ENCODE peak calls at places on chromosomes 13 and 19, in nine cellular contexts. One of them, this sample, is unnamed.
A peak's percentile ranks its signal among the peaks of the same experiment; 100 is the strongest.

GRCh38 chr19:44549507-44549906 is 20.0 kb upstream of the CEACAM20 start:
- DNase-seq in RWPE2: no peak
- DNase-seq in body of pancreas: no peak
- DNase-seq in GM23338: no peak
- DNase-seq in heart left ventricle: no peak
- DNase-seq in A549: no peak
- DNase-seq in tibial artery: no peak
- DNase-seq in neural progenitor cell: no peak
- DNase-seq in prostate gland: no peak
- DNase-seq in this sample: no peak

GRCh38 chr13:59790626-59791025 is 373.1 kb downstream of the DIAPH3 start:
- DNase-seq in A549: no peak
- DNase-seq in RWPE2: no peak
- DNase-seq in GM23338: no peak
- DNase-seq in tibial artery: no peak
- DNase-seq in body of pancreas: no peak
- DNase-seq in prostate gland: no peak
- DNase-seq in heart left ventricle: no peak
- DNase-seq in neural progenitor cell: no peak
- DNase-seq in this sample: no peak

GRCh38 chr19:55242517-55242916 is 14.0 kb upstream of the TMEM86B start:
- DNase-seq in RWPE2: no peak
- DNase-seq in heart left ventricle: no peak
- DNase-seq in neural progenitor cell: no peak
- DNase-seq in A549: no peak
- DNase-seq in prostate gland: no peak
- DNase-seq in GM23338: no peak
- DNase-seq in body of pancreas: no peak
- DNase-seq in tibial artery: no peak
- DNase-seq in this sample: no peak

GRCh38 chr19:55581145-55581827 is 638 bp upstream of the ZNF579 start:
- DNase-seq in A549: peak; percentile 60
- DNase-seq in neural progenitor cell: peak; percentile 49
- DNase-seq in tibial artery: no peak
- DNase-seq in heart left ventricle: no peak
- DNase-seq in GM23338: peak; percentile 77
- DNase-seq in prostate gland: no peak
- DNase-seq in RWPE2: no peak
- DNase-seq in body of pancreas: no peak
- DNase-seq in this sample: no peak

GRCh38 chr13:27783111-27783510 is 9.2 kb upstream of the GSX1 start:
- DNase-seq in A549: peak; percentile 9
- DNase-seq in tibial artery: no peak
- DNase-seq in RWPE2: no peak
- DNase-seq in neural progenitor cell: peak; percentile 52
- DNase-seq in body of pancreas: peak; percentile 8
- DNase-seq in GM23338: peak; percentile 70
- DNase-seq in heart left ventricle: no peak
- DNase-seq in prostate gland: no peak
- DNase-seq in this sample: no peak

GRCh38 chr19:44846455-44847143 is 502 bp downstream of the NECTIN2 start:
- DNase-seq in neural progenitor cell: peak; percentile 95
- DNase-seq in body of pancreas: no peak
- DNase-seq in prostate gland: peak; percentile 35
- DNase-seq in RWPE2: no peak
- DNase-seq in A549: no peak
- DNase-seq in tibial artery: no peak
- DNase-seq in GM23338: peak; percentile 98
- DNase-seq in heart left ventricle: peak; percentile 44
- DNase-seq in this sample: no peak

GRCh38 chr13:27794921-27795717 is 2.8 kb downstream of the GSX1 start:
- DNase-seq in heart left ventricle: no peak
- DNase-seq in RWPE2: no peak
- DNase-seq in body of pancreas: no peak
- DNase-seq in GM23338: peak; percentile 78
- DNase-seq in A549: no peak
- DNase-seq in prostate gland: no peak
- DNase-seq in tibial artery: no peak
- DNase-seq in neural progenitor cell: peak; percentile 57
- DNase-seq in this sample: no peak

GRCh38 chr19:18785179-18786124 is 5.7 kb downstream of the COMP start:
- DNase-seq in body of pancreas: peak; percentile 81
- DNase-seq in tibial artery: peak; percentile 83
- DNase-seq in A549: peak; percentile 74
- DNase-seq in GM23338: peak; percentile 95
- DNase-seq in neural progenitor cell: peak; percentile 94
- DNase-seq in RWPE2: no peak
- DNase-seq in heart left ventricle: peak; percentile 57
- DNase-seq in prostate gland: peak; percentile 40
- DNase-seq in this sample: peak; percentile 84

GRCh38 chr13:27533155-27533643 is 82.8 kb upstream of the MTIF3 start:
- DNase-seq in tibial artery: peak; percentile 71
- DNase-seq in A549: peak; percentile 76
- DNase-seq in neural progenitor cell: peak; percentile 94
- DNase-seq in RWPE2: no peak
- DNase-seq in GM23338: peak; percentile 89
- DNase-seq in body of pancreas: peak; percentile 90
- DNase-seq in heart left ventricle: peak; percentile 79
- DNase-seq in prostate gland: peak; percentile 78
- DNase-seq in this sample: peak; percentile 87

GRCh38 chr13:73945371-73945770 is 188.8 kb downstream of the KLF12 start:
- DNase-seq in GM23338: no peak
- DNase-seq in prostate gland: no peak
- DNase-seq in tibial artery: no peak
- DNase-seq in heart left ventricle: no peak
- DNase-seq in body of pancreas: no peak
- DNase-seq in A549: no peak
- DNase-seq in RWPE2: no peak
- DNase-seq in neural progenitor cell: no peak
- DNase-seq in this sample: no peak

DNA sequence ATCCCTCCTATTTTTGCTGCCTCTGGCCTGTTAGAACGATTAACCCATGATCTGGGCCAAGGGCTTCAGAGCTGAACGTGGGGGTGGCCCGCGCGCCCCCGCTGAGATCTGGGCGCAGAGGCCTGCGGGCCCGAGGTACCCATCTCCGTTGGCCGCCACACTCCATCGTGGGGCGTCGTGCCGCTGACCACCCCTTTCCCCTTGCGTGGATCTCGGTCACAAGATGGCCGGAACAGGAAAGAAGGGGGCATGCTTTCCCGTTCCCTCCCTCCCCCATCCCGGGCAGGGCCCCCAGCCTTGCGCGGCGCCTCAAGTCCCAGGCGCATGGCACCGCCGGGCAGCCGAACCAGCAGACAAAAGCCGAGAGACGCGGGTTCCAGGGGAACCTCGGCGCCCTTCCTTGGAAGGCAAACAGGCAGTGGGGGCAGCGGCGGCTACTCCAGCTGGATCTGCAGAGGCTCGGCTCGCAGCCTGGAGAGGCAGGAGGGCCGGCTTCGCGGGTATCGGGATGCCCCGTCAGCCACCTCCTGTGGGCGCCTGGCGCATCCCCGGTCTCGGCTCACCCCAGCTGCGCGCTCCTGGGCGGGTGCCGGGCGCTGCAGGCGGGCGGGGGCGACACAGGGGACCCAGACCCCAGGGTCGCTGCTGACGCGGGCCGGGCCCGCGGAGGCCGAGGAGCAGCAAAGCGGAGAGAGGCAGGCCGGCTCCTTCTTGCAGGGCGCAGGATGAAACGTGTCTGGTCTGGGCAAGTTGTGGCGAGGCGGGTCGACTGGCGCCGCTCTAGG is 500 bp downstream of the DZIP1 start:
- DNase-seq in tibial artery: peak; percentile 26
- DNase-seq in prostate gland: no peak
- DNase-seq in A549: peak; percentile 48
- DNase-seq in neural progenitor cell: peak; percentile 77
- DNase-seq in RWPE2: peak; percentile 71
- DNase-seq in GM23338: peak; percentile 69
- DNase-seq in heart left ventricle: peak; percentile 17
- DNase-seq in body of pancreas: no peak
- DNase-seq in this sample: no peak
- H3K4me3 ChIP-seq in tibial artery: peak overlapping the region; percentile 70
- H3K4me3 ChIP-seq in prostate gland: peak overlapping the region; percentile 41
- H3K4me3 ChIP-seq in A549: peak overlapping the region; percentile 93
- H3K4me3 ChIP-seq in neural progenitor cell: peak overlapping the region; percentile 59
- H3K4me3 ChIP-seq in RWPE2: peak overlapping the region; percentile 55
- H3K4me3 ChIP-seq in GM23338: peak overlapping the region; percentile 80
- H3K4me3 ChIP-seq in heart left ventricle: peak overlapping the region; percentile 60
- H3K4me3 ChIP-seq in body of pancreas: peak overlapping the region; percentile 18
- H3K4me3 ChIP-seq in this sample: peak overlapping the region; percentile 33

GRCh38 chr13:86932935-86933334 is 738.2 kb upstream of the SLITRK5 start:
- DNase-seq in GM23338: peak; percentile 69
- DNase-seq in A549: no peak
- DNase-seq in prostate gland: no peak
- DNase-seq in tibial artery: no peak
- DNase-seq in body of pancreas: no peak
- DNase-seq in heart left ventricle: no peak
- DNase-seq in neural progenitor cell: peak; percentile 56
- DNase-seq in RWPE2: no peak
- DNase-seq in this sample: no peak

DNA sequence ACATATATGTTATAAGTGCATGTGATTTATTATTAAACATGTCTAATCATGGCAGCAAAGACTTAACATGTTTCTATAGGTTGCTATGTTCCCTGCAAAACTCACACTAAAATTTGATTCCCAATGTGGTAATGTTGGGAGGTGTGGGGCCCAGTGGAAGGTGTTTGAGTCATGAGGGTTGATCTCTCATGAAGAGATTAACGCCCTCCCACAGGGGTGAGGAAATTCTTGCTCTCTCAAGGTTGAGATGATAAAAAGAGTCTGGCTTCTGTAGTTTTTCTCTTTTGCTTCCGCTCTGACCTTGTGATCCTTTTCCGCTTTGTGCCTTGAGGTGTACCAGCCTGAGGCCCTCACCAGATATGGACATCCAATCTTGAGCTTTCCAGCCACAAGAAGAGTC is 737.5 kb upstream of the SLITRK5 start:
- DNase-seq in neural progenitor cell: peak; percentile 26
- DNase-seq in heart left ventricle: no peak
- DNase-seq in tibial artery: no peak
- DNase-seq in prostate gland: no peak
- DNase-seq in RWPE2: no peak
- DNase-seq in body of pancreas: no peak
- DNase-seq in A549: no peak
- DNase-seq in GM23338: peak; percentile 11
- DNase-seq in this sample: no peak
- H3K27ac ChIP-seq in neural progenitor cell: no peak overlapping the region
- H3K27ac ChIP-seq in heart left ventricle: no peak overlapping the region
- H3K27ac ChIP-seq in tibial artery: no peak overlapping the region
- H3K27ac ChIP-seq in prostate gland: no peak overlapping the region
- H3K27ac ChIP-seq in RWPE2: no peak overlapping the region
- H3K27ac ChIP-seq in body of pancreas: no peak overlapping the region
- H3K27ac ChIP-seq in A549: no peak overlapping the region
- H3K27ac ChIP-seq in GM23338: peak overlapping the region; percentile 68
- H3K27ac ChIP-seq in this sample: no peak overlapping the region

GRCh38 chr19:37551123-37551993 is 43.2 kb downstream of the ZNF571 start:
- DNase-seq in body of pancreas: no peak
- DNase-seq in heart left ventricle: peak; percentile 67
- DNase-seq in GM23338: peak; percentile 58
- DNase-seq in prostate gland: no peak
- DNase-seq in neural progenitor cell: no peak
- DNase-seq in tibial artery: no peak
- DNase-seq in A549: no peak
- DNase-seq in RWPE2: no peak
- DNase-seq in this sample: no peak
- TF ChIP-seq CTCF in body of pancreas: no peak
- TF ChIP-seq CTCF in heart left ventricle: peak; percentile 45
- TF ChIP-seq CTCF in GM23338: peak; percentile 58
- TF ChIP-seq CTCF in prostate gland: no peak
- TF ChIP-seq CTCF in neural progenitor cell: no peak
- TF ChIP-seq CTCF in tibial artery: no peak
- TF ChIP-seq CTCF in A549: no peak
- TF ChIP-seq CTCF in RWPE2: no peak
- TF ChIP-seq CTCF in this sample: no peak

GRCh38 chr19:46298477-46299003 is 1.7 kb downstream of the HIF3A start:
- DNase-seq in GM23338: peak; percentile 45
- DNase-seq in body of pancreas: no peak
- DNase-seq in A549: no peak
- DNase-seq in heart left ventricle: no peak
- DNase-seq in tibial artery: no peak
- DNase-seq in neural progenitor cell: no peak
- DNase-seq in RWPE2: no peak
- DNase-seq in prostate gland: no peak
- DNase-seq in this sample: no peak

GRCh38 chr19:46299695-46300094 is 2.9 kb downstream of the HIF3A start:
- DNase-seq in body of pancreas: no peak
- DNase-seq in prostate gland: no peak
- DNase-seq in neural progenitor cell: no peak
- DNase-seq in A549: no peak
- DNase-seq in heart left ventricle: no peak
- DNase-seq in tibial artery: peak; percentile 50
- DNase-seq in GM23338: no peak
- DNase-seq in RWPE2: no peak
- DNase-seq in this sample: peak; percentile 29

GRCh38 chr19:46296722-46297431 is at the start of gene HIF3A:
- DNase-seq in A549: no peak
- DNase-seq in prostate gland: peak; percentile 54
- DNase-seq in RWPE2: no peak
- DNase-seq in GM23338: peak; percentile 99
- DNase-seq in body of pancreas: peak; percentile 63
- DNase-seq in tibial artery: peak; percentile 78
- DNase-seq in neural progenitor cell: peak; percentile 98
- DNase-seq in heart left ventricle: peak; percentile 48
- DNase-seq in this sample: peak; percentile 65

GRCh38 chr19:46299004-46299509 is 2.2 kb downstream of the HIF3A start:
- DNase-seq in RWPE2: peak; percentile 96
- DNase-seq in GM23338: no peak
- DNase-seq in A549: peak; percentile 90
- DNase-seq in neural progenitor cell: no peak
- DNase-seq in tibial artery: peak; percentile 96
- DNase-seq in prostate gland: peak; percentile 96
- DNase-seq in heart left ventricle: peak; percentile 96
- DNase-seq in body of pancreas: peak; percentile 95
- DNase-seq in this sample: peak; percentile 96

DNA sequence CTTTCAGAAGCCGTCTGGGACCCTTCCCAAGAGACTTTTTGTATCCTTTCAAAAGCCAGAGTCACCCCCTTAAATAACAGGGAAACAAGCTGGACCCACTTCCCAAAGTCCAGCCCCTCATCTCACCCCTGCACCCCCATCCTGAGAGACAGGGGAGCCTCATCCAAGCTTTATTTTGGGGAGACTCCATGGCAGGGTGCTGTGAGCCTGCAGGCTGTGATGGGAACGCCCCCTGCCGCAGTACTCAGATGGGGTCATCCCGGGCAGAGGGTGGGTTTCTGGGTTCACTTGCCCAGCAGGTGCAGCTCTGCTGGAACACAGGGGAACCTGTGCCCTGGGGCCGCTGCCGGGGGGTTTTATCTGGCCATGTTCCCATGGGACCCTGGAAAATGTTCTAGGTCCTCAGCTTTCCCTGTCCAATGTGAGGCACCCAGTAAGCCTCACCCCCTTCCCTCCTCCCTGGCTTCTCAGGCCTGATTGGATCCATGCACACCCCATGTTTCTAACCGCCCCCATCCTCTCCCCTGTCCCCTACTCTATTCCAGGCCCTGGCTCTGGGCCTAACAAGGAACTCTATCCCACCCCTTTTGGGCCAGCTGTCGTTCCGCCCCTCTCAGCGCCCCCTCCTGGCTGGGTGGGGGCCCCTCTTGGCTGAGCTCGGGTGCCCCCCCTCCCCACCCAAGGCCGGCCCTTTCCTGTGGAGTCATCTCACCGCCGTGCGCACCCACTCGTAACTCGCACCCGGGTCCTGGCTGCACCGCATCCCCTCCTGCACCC is 1.0 kb downstream of the HIF3A start:
- DNase-seq in heart left ventricle: peak; percentile 84
- DNase-seq in GM23338: no peak
- DNase-seq in prostate gland: peak; percentile 36
- DNase-seq in body of pancreas: peak; percentile 54
- DNase-seq in RWPE2: no peak
- DNase-seq in neural progenitor cell: peak; percentile 26
- DNase-seq in tibial artery: peak; percentile 91
- DNase-seq in A549: no peak
- DNase-seq in this sample: peak; percentile 71
- H3K4me3 ChIP-seq in heart left ventricle: peak overlapping the region; percentile 56
- H3K4me3 ChIP-seq in GM23338: peak overlapping the region; percentile 91
- H3K4me3 ChIP-seq in prostate gland: peak overlapping the region; percentile 25
- H3K4me3 ChIP-seq in body of pancreas: no peak overlapping the region
- H3K4me3 ChIP-seq in RWPE2: no peak overlapping the region
- H3K4me3 ChIP-seq in neural progenitor cell: peak overlapping the region; percentile 96
- H3K4me3 ChIP-seq in tibial artery: peak overlapping the region; percentile 61
- H3K4me3 ChIP-seq in A549: no peak overlapping the region
- H3K4me3 ChIP-seq in this sample: peak overlapping the region; percentile 34

This sample was measured in lung.